ENCODE peak calls at places on chromosomes 11 and 22, in seven cellular contexts. W is NCI-H1694 treated with DMSO at 0.1 percent for 48 hours; S is iris pigment epithelial cell; U is CD14-positive monocyte; G is stromal cell of bone marrow; I is stimulated activated CD4-positive, alpha-beta T cell treated with anti-CD3 and anti-CD28 coated beads, Interleukin-4, amount 100 ng/mL, for 1 hour; Q is endodermal cell. P is an unnamed sample.

GRCh38 chr22:35045451-35045850 is 20.5 kb upstream of the ISX start:
- DNase-seq in W (no peak), S (no peak), U (no peak), G (no peak), I (no peak), Q (no peak), P (no peak)

GRCh38 chr11:115920087-115920461 is 415.9 kb upstream of the CADM1 start:
- DNase-seq in W (no peak), S (no peak), U (no peak), G (no peak), I (no peak), Q (no peak), P (no peak)

GRCh38 chr11:69721745-69722144 is 17.9 kb upstream of the FGF19 start:
- DNase-seq in W (no peak), S (no peak), U (no peak), G (no peak), I (no peak), Q (peak), P (no peak)

GRCh38 chr11:44561275-44561781 is 4.1 kb upstream of the CD82 start:
- DNase-seq in W (no peak), S (no peak), U (no peak), G (no peak), I (no peak), Q (no peak), P (no peak)

GRCh38 chr11:34558211-34558610 is 44.6 kb upstream of the ELF5 start:
- DNase-seq in W (no peak), S (no peak), U (no peak), G (no peak), I (no peak), Q (no peak), P (no peak)

GRCh38 chr11:102528618-102529017 is 1.9 kb downstream of the MMP7 start:
- DNase-seq in W (no peak), S (no peak), U (no peak), G (no peak), I (no peak), Q (no peak), P (no peak)

GRCh38 chr22:22398530-22399327 is 109.8 kb downstream of the ZNF280B start:
- DNase-seq in W (no peak), S (no peak), U (no peak), G (no peak), I (no peak), Q (peak), P (no peak)

GRCh38 chr11:20566591-20567434 is 32.6 kb upstream of the SLC6A5 start:
- DNase-seq in W (no peak), S (no peak), U (no peak), G (no peak), I (no peak), Q (no peak), P (no peak)

P was measured in NCI-H2227 treated with DMSO at 0.1 percent for 48 hours.